ENCODE peak calls at places on chromosomes 3 and 15, in eight cellular contexts. V, X, M, D, B, H, A and P are unnamed samples.

GRCh38 chr3:22372292-22372949 is 621.4 kb upstream of the ZNF385D start:
- DNase-seq in M (no peak), D (no peak), V (peak), H (no peak), X (peak), B (no peak), A (peak), P (peak)

GRCh38 chr3:71681224-71681668 is 44.0 kb downstream of the EIF4E3 start:
- DNase-seq in H (no peak), B (peak), V (peak), X (peak), A (peak), D (no peak), M (peak), P (peak)

GRCh38 chr3:53822331-53822741 is 23.9 kb downstream of the CHDH start:
- DNase-seq in V (no peak), D (no peak), A (no peak), H (no peak), X (no peak), B (no peak), M (no peak), P (no peak)

GRCh38 chr3:146547235-146547835 is 2.9 kb upstream of the PLSCR1 start:
- DNase-seq in D (no peak), X (no peak), A (no peak), V (no peak), H (peak), M (no peak), B (no peak), P (no peak)

GRCh38 chr3:150410311-150411105 is 2.4 kb downstream of the TSC22D2 start:
- DNase-seq in H (peak), D (peak), X (peak), A (peak), V (peak), M (no peak), B (peak), P (peak)

GRCh38 chr15:38072507-38073277 is 138.3 kb downstream of the TMCO5A start:
- DNase-seq in B (peak), V (peak), D (peak), X (peak), A (peak), H (peak), M (peak), P (peak)

GRCh38 chr3:109175411-109175810 is 38.9 kb downstream of the C3orf85 start:
- DNase-seq in X (no peak), M (no peak), A (no peak), B (no peak), H (no peak), D (no peak), V (no peak), P (no peak)

GRCh38 chr3:11826628-11827265 is 19.9 kb downstream of the TAMM41 start:
- DNase-seq in D (no peak), H (no peak), V (peak), X (no peak), A (no peak), M (no peak), B (no peak), P (no peak)

GRCh38 chr15:37767841-37768455 is 166.5 kb upstream of the TMCO5A start:
- DNase-seq in A (no peak), H (no peak), M (no peak), D (no peak), V (peak), B (peak), X (no peak), P (no peak)

GRCh38 chr3:129197341-129197740 is 13.6 kb upstream of the CNBP start:
- DNase-seq in D (no peak), A (no peak), V (no peak), X (no peak), B (peak), H (no peak), M (no peak), P (no peak)

GRCh38 chr3:66789584-66790237 is 208.4 kb upstream of the KBTBD8 start:
- DNase-seq in B (no peak), H (no peak), M (no peak), V (no peak), D (no peak), A (no peak), X (no peak), P (no peak)

GRCh38 chr15:53808058-53808703 is 48.7 kb upstream of the WDR72 start:
- DNase-seq in B (peak), D (peak), M (no peak), V (peak), X (peak), H (peak), A (no peak), P (peak)

GRCh38 chr3:148999806-149000205 is 8.5 kb downstream of the GYG1 start:
- DNase-seq in V (no peak), A (no peak), X (no peak), M (no peak), D (no peak), H (peak), B (no peak), P (peak)

GRCh38 chr15:76180321-76180720 is 120.5 kb downstream of the TMEM266 start:
- DNase-seq in X (no peak), B (no peak), H (no peak), D (no peak), A (no peak), V (no peak), M (no peak), P (no peak)

GRCh38 chr3:108159865-108160264 is 62.4 kb downstream of the IFT57 start:
- DNase-seq in X (no peak), M (no peak), D (no peak), H (no peak), B (peak), V (peak), A (no peak), P (no peak)

GRCh38 chr3:5058463-5058862 is 63.6 kb upstream of the ARL8B start:
- DNase-seq in X (no peak), H (no peak), B (peak), M (no peak), A (peak), V (peak), D (no peak), P (no peak)

GRCh38 chr3:104436536-104436935 is 930.2 kb upstream of the ALCAM start:
- DNase-seq in B (no peak), X (no peak), D (no peak), M (no peak), H (no peak), A (no peak), V (no peak), P (no peak)

GRCh38 chr15:65613365-65613764 is 2.4 kb upstream of the INTS14 start:
- DNase-seq in A (no peak), D (no peak), X (no peak), H (no peak), M (no peak), V (no peak), B (no peak), P (no peak)

GRCh38 chr15:55968923-55969322 is 24.5 kb downstream of the NEDD4 start:
- DNase-seq in A (no peak), B (no peak), M (no peak), D (no peak), V (no peak), X (no peak), H (no peak), P (no peak)

GRCh38 chr3:155908086-155908485 is 37.6 kb downstream of the GMPS start:
- DNase-seq in A (no peak), H (no peak), M (no peak), V (no peak), B (no peak), X (no peak), D (no peak), P (peak)

GRCh38 chr15:50182233-50183013 is 427 bp downstream of the SLC27A2 start:
- DNase-seq in V (peak), H (peak), A (peak), X (peak), B (no peak), M (peak), D (no peak), P (peak)

GRCh38 chr3:120349819-120350125 is 618 bp upstream of the LRRC58 start:
- DNase-seq in D (peak), X (no peak), B (no peak), A (no peak), V (no peak), M (no peak), H (no peak), P (peak)

GRCh38 chr15:47293763-47294162 is 423.5 kb upstream of the SEMA6D start:
- DNase-seq in V (peak), A (peak), M (no peak), X (peak), D (no peak), B (no peak), H (no peak), P (peak)

GRCh38 chr3:55771503-55771902 is 284.4 kb upstream of the WNT5A start:
- DNase-seq in D (no peak), X (no peak), B (no peak), V (no peak), M (no peak), H (no peak), A (no peak), P (no peak)

GRCh38 chr3:35492846-35493245 is 146.5 kb upstream of the ARPP21 start:
- DNase-seq in D (peak), M (no peak), H (no peak), B (no peak), V (no peak), X (no peak), A (no peak), P (no peak)

GRCh38 chr3:64129106-64129505 is 96.2 kb downstream of the PRICKLE2 start:
- DNase-seq in X (no peak), A (no peak), M (no peak), H (no peak), D (no peak), B (no peak), V (no peak), P (no peak)

GRCh38 chr15:58438956-58439355 is 7.2 kb downstream of the LIPC start:
- DNase-seq in M (peak), D (peak), X (peak), H (no peak), B (peak), V (peak), A (peak), P (peak)

GRCh38 chr15:98217356-98217755 is 256.9 kb downstream of the ARRDC4 start:
- DNase-seq in H (no peak), D (no peak), V (no peak), M (no peak), A (no peak), X (no peak), B (peak), P (peak)

GRCh38 chr3:16290007-16290826 is 25.2 kb downstream of the OXNAD1 start:
- DNase-seq in D (peak), B (peak), A (peak), X (peak), M (peak), H (peak), V (peak), P (peak)

GRCh38 chr3:157418104-157418503 is 18.5 kb upstream of the PTX3 start:
- DNase-seq in X (no peak), A (no peak), D (no peak), M (no peak), B (peak), V (no peak), H (no peak), P (no peak)

GRCh38 chr3:52851348-52851747 is 16.5 kb upstream of the MUSTN1 start:
- DNase-seq in A (peak), V (peak), B (peak), X (peak), M (peak), D (peak), H (peak), P (peak)

GRCh38 chr3:133964547-133964946 is 65.2 kb downstream of the SLCO2A1 start:
- DNase-seq in B (peak), H (no peak), X (no peak), D (no peak), V (peak), A (no peak), M (peak), P (peak)

GRCh38 chr3:160331127-160331937 is 67.7 kb downstream of the IFT80 start:
- DNase-seq in A (peak), X (no peak), M (peak), D (no peak), B (peak), V (peak), H (no peak), P (no peak)

GRCh38 chr15:65856821-65857455 is 12.4 kb upstream of the RAB11A start:
- DNase-seq in V (peak), H (peak), M (peak), X (peak), D (peak), A (peak), B (peak), P (peak)

DNA sequence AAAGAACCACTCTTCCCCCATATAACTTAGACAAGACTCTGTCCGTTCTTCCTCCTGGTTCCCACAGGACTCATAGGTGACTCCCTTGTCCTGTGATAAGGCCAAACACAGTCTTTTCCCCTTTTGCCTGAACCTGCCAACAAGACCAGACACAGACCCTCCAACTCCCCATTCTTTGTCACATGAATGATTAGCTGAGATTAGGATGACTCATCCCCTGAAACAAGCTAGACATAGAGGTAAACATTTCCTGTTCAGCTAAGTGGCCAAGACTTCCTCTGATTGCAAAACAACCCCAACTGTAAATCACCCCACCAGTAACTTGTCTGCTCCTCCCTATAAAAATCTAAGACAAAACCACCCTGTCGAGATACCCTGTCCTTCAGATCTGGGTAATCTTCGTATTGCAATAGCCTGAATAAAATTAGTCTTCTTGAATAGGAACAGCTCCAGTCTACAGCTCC is 11.4 kb upstream of the HTR3E start:
- DNase-seq in B (peak), M (no peak), X (no peak), V (no peak), H (peak), A (peak), D (no peak), P (no peak)
- TF ChIP-seq EZH2phosphoT487 in B (no peak), M (no peak), X (no peak), V (no peak), H (no peak), A (no peak), D (no peak), P (no peak)

DNA sequence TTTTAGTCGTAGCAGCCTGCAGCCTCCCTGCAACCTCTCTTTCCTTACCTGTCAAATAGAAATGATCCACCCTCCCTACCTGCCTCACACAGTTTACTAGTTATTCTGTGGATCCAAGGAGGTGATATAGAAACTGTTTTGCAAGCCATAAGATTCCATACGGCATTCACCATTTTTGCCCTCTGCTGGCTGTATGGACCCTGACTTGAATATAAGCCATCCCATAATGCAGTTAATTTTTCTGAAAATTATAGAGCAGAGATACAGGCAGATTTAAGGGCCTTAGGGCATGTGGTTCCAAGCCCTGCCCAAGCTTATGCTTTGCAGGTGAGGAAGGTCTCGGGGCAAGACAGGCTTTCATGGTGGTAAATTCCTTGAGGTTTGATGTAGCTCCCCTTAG is 63.7 kb downstream of the CPN2 start:
- DNase-seq in B (no peak), D (no peak), M (no peak), X (no peak), V (no peak), A (no peak), H (no peak), P (no peak)
- TF ChIP-seq EZH2phosphoT487 in B (no peak), D (no peak), M (no peak), X (no peak), V (no peak), A (no peak), H (no peak), P (no peak)

GRCh38 chr3:117921411-117921810 is 1113.2 kb downstream of the IGSF11 start:
- DNase-seq in X (no peak), V (no peak), M (no peak), B (no peak), D (no peak), H (no peak), A (no peak), P (no peak)

GRCh38 chr3:117921908-117922456 is 1112.7 kb downstream of the IGSF11 start:
- DNase-seq in A (no peak), D (no peak), X (peak), V (no peak), H (no peak), B (no peak), M (no peak), P (peak)

GRCh38 chr3:117920240-117920923 is 1114.3 kb downstream of the IGSF11 start:
- DNase-seq in M (no peak), H (no peak), A (no peak), V (no peak), D (no peak), X (peak), B (no peak), P (peak)

GRCh38 chr3:117916839-117917238 is 1117.8 kb downstream of the IGSF11 start:
- DNase-seq in X (no peak), M (no peak), A (no peak), V (no peak), H (no peak), D (no peak), B (no peak), P (no peak)

GRCh38 chr3:117919611-117920010 is 1115.0 kb downstream of the IGSF11 start:
- DNase-seq in M (no peak), X (no peak), A (no peak), H (no peak), D (no peak), V (no peak), B (no peak), P (no peak)
- TF ChIP-seq EZH2phosphoT487 in M (no peak), X (no peak), A (no peak), H (no peak), D (no peak), V (no peak), B (no peak), P (no peak)

GRCh38 chr3:126858887-126859286 is 124.0 kb upstream of the PLXNA1 start:
- DNase-seq in X (no peak), V (peak), D (no peak), A (peak), M (no peak), B (peak), H (no peak), P (no peak)
- TF ChIP-seq EZH2phosphoT487 in X (no peak), V (no peak), D (no peak), A (no peak), M (no peak), B (no peak), H (no peak), P (no peak)

GRCh38 chr15:70321106-70321809 is 223.5 kb upstream of the TLE3 start:
- DNase-seq in M (no peak), X (no peak), D (peak), V (no peak), A (no peak), H (no peak), B (no peak), P (no peak)

GRCh38 chr15:70318996-70319465 is 221.3 kb upstream of the TLE3 start:
- DNase-seq in B (peak), D (no peak), V (peak), X (no peak), A (peak), H (peak), M (no peak), P (no peak)

GRCh38 chr15:70318594-70318993 is 220.9 kb upstream of the TLE3 start:
- DNase-seq in M (no peak), A (no peak), H (no peak), B (no peak), D (no peak), V (peak), X (no peak), P (no peak)

GRCh38 chr15:70320077-70320830 is 222.5 kb upstream of the TLE3 start:
- DNase-seq in D (peak), V (no peak), A (no peak), M (no peak), H (no peak), X (no peak), B (no peak), P (no peak)

GRCh38 chr15:70319466-70319865 is 221.7 kb upstream of the TLE3 start:
- DNase-seq in V (no peak), X (no peak), B (no peak), H (peak), D (peak), A (no peak), M (no peak), P (no peak)
- TF ChIP-seq EZH2phosphoT487 in V (no peak), X (no peak), B (no peak), H (no peak), D (no peak), A (no peak), M (no peak), P (no peak)

DNA sequence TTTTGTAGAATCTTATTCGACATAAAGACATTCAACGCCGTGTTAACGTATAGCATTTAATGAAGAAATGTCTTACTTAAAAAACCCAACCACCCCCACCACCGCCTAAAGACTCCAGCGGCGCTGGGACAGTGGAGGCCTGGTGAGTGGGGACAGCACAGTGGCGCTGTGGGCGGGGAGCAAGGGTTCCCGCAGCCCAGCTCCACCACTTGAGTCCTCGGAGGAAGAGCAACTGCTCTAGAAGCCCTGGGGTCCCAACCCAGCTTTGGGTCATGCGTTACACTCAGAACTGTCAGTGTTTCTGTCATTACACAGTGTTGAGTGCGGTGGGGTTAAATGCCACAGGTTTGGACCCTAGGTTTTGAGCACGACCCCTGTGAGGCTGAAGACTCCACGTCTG is 62.1 kb downstream of the CHSY1 start:
- DNase-seq in A (no peak), B (no peak), V (no peak), M (no peak), D (no peak), X (no peak), H (no peak), P (no peak)
- TF ChIP-seq EZH2phosphoT487 in A (no peak), B (no peak), V (no peak), M (no peak), D (no peak), X (no peak), H (no peak), P (no peak)

DNA sequence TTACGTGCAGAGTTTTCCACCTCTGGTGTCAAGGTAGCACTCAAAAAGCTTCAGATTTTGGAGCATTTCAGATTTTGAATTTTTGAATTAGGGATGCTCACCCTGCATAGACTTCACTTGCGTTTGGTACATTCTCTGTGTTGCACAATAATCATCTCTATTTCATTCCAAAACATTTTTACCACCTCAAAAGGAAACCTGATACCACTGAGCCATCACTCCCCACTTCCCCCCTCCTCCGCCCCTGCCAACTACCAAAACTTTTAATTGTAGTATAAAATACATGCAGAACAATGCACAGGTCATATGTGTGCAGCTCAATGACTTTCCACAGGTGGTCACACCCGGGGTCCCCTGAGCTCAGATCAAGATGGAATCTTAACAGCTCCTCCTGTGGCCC is 208.8 kb downstream of the SV2B start:
- DNase-seq in B (no peak), H (no peak), M (no peak), A (no peak), D (no peak), V (no peak), X (no peak), P (no peak)
- TF ChIP-seq EZH2phosphoT487 in B (no peak), H (no peak), M (no peak), A (no peak), D (no peak), V (no peak), X (no peak), P (no peak)